ENCODE peak calls at places on chromosomes 16 and 17, in nine cellular contexts. C, O, F, R, Q, S, Z, T and L are unnamed samples.

GRCh38 chr17:2685696-2686095 is 25.9 kb downstream of the CLUH start:
- DNase-seq in C (no peak), O (no peak), F (no peak), R (no peak), Q (no peak), S (no peak), Z (no peak), T (peak), L (no peak)

GRCh38 chr16:80703391-80704071 is 100.9 kb downstream of the CDYL2 start:
- DNase-seq in C (peak), O (no peak), F (no peak), R (no peak), Q (no peak), S (no peak), Z (no peak), T (no peak), L (no peak)

GRCh38 chr16:84617068-84617630 is 729 bp downstream of the COTL1 start:
- DNase-seq in C (no peak), O (no peak), F (peak), R (no peak), Q (peak), S (peak), Z (no peak), T (no peak), L (peak)

GRCh38 chr17:54063639-54064038 is 240.9 kb downstream of the KIF2B start:
- DNase-seq in C (no peak), O (no peak), F (no peak), R (no peak), Q (no peak), S (no peak), Z (no peak), T (no peak), L (no peak)

GRCh38 chr16:88991813-88992350 is 14.9 kb upstream of the CBFA2T3 start:
- DNase-seq in C (no peak), O (no peak), F (no peak), R (no peak), Q (no peak), S (no peak), Z (no peak), T (no peak), L (no peak)

GRCh38 chr17:40356906-40357861 is 7.4 kb downstream of the GJD3 start:
- DNase-seq in C (no peak), O (no peak), F (no peak), R (no peak), Q (no peak), S (no peak), Z (no peak), T (peak), L (no peak)

GRCh38 chr17:66951605-66951953 is 12.9 kb upstream of the CACNG4 start:
- DNase-seq in C (peak), O (no peak), F (peak), R (no peak), Q (no peak), S (no peak), Z (no peak), T (no peak), L (no peak)

GRCh38 chr17:31388770-31389672 is 2.5 kb upstream of the RAB11FIP4 start:
- DNase-seq in C (no peak), O (peak), F (peak), R (no peak), Q (peak), S (peak), Z (no peak), T (no peak), L (peak)

GRCh38 chr16:21116148-21116693 is 34.4 kb downstream of the DNAH3 start:
- DNase-seq in C (no peak), O (peak), F (no peak), R (no peak), Q (no peak), S (no peak), Z (no peak), T (no peak), L (no peak)

GRCh38 chr17:58084317-58084981 is 1.2 kb downstream of the DYNLL2 start:
- DNase-seq in C (peak), O (peak), F (peak), R (no peak), Q (peak), S (peak), Z (no peak), T (no peak), L (peak)

GRCh38 chr16:81537721-81538561 is 93.3 kb downstream of the CMIP start:
- DNase-seq in C (no peak), O (no peak), F (no peak), R (no peak), Q (no peak), S (no peak), Z (no peak), T (no peak), L (no peak)

GRCh38 chr17:41967141-41967920 is 736 bp downstream of the CNP start:
- DNase-seq in C (no peak), O (no peak), F (no peak), R (no peak), Q (peak), S (peak), Z (no peak), T (no peak), L (peak)

GRCh38 chr17:45839442-45839841 is 5.2 kb upstream of the SPPL2C start:
- DNase-seq in C (no peak), O (no peak), F (no peak), R (no peak), Q (no peak), S (no peak), Z (no peak), T (no peak), L (no peak)

GRCh38 chr17:42782402-42783061 is 2.1 kb downstream of the WNK4 start:
- DNase-seq in C (no peak), O (no peak), F (no peak), R (no peak), Q (no peak), S (no peak), Z (no peak), T (peak), L (no peak)

GRCh38 chr16:86708431-86708830 is 130.1 kb downstream of the FOXL1 start:
- DNase-seq in C (no peak), O (no peak), F (no peak), R (no peak), Q (no peak), S (no peak), Z (no peak), T (no peak), L (no peak)

GRCh38 chr16:54817940-54818574 is 112.6 kb upstream of the IRX5 start:
- DNase-seq in C (no peak), O (no peak), F (no peak), R (no peak), Q (no peak), S (no peak), Z (no peak), T (no peak), L (no peak)

GRCh38 chr16:30149250-30149885 is 26.3 kb upstream of the MAPK3 start:
- DNase-seq in C (no peak), O (no peak), F (no peak), R (no peak), Q (no peak), S (no peak), Z (no peak), T (no peak), L (no peak)

GRCh38 chr17:65283704-65284103 is 146.5 kb downstream of the RGS9 start:
- DNase-seq in C (no peak), O (peak), F (no peak), R (no peak), Q (no peak), S (no peak), Z (no peak), T (no peak), L (no peak)

GRCh38 chr17:32490101-32490482 is 3.3 kb downstream of the CDK5R1 start:
- DNase-seq in C (no peak), O (no peak), F (no peak), R (no peak), Q (no peak), S (no peak), Z (no peak), T (no peak), L (no peak)

GRCh38 chr17:63446218-63446980 is at the start of gene CYB561:
- DNase-seq in C (peak), O (peak), F (peak), R (peak), Q (peak), S (peak), Z (no peak), T (no peak), L (peak)

GRCh38 chr16:1534021-1535020 is 855 bp downstream of the TMEM204 start:
- DNase-seq in C (no peak), O (peak), F (no peak), R (no peak), Q (no peak), S (peak), Z (no peak), T (no peak), L (no peak)

GRCh38 chr16:17921357-17921978 is 415.1 kb downstream of the NPIPA8 start:
- DNase-seq in C (peak), O (no peak), F (peak), R (no peak), Q (peak), S (peak), Z (no peak), T (no peak), L (peak)

GRCh38 chr17:66115246-66115645 is 76.7 kb downstream of the CEP112 start:
- DNase-seq in C (no peak), O (no peak), F (no peak), R (no peak), Q (no peak), S (no peak), Z (no peak), T (no peak), L (no peak)

GRCh38 chr17:79214459-79214858 is 139.8 kb downstream of the ENGASE start:
- DNase-seq in C (no peak), O (no peak), F (no peak), R (no peak), Q (no peak), S (no peak), Z (no peak), T (no peak), L (no peak)

GRCh38 chr17:81396722-81397313 is 1.6 kb downstream of the BAHCC1 start:
- DNase-seq in C (no peak), O (peak), F (peak), R (peak), Q (peak), S (peak), Z (no peak), T (no peak), L (no peak)

GRCh38 chr17:48596735-48597491 is 3.3 kb upstream of the HOXB5 start:
- DNase-seq in C (no peak), O (no peak), F (no peak), R (no peak), Q (no peak), S (no peak), Z (no peak), T (no peak), L (no peak)

GRCh38 chr16:13909872-13910303 is 10.1 kb upstream of the ERCC4 start:
- DNase-seq in C (peak), O (peak), F (peak), R (no peak), Q (no peak), S (no peak), Z (peak), T (no peak), L (no peak)

GRCh38 chr16:29806641-29807425 is 504 bp downstream of the MAZ start:
- DNase-seq in C (peak), O (peak), F (peak), R (no peak), Q (peak), S (peak), Z (no peak), T (no peak), L (peak)

GRCh38 chr16:85148959-85149358 is 36.7 kb upstream of the CIBAR2 start:
- DNase-seq in C (no peak), O (no peak), F (no peak), R (no peak), Q (no peak), S (no peak), Z (no peak), T (no peak), L (no peak)

GRCh38 chr17:80780381-80781187 is 211.1 kb upstream of the CHMP6 start:
- DNase-seq in C (no peak), O (no peak), F (no peak), R (no peak), Q (no peak), S (peak), Z (no peak), T (no peak), L (peak)

GRCh38 chr17:74632196-74632540 is 8.6 kb upstream of the CD300E start:
- DNase-seq in C (no peak), O (no peak), F (no peak), R (no peak), Q (no peak), S (no peak), Z (no peak), T (no peak), L (no peak)

GRCh38 chr16:11621539-11621919 is 34.8 kb upstream of the LITAF start:
- DNase-seq in C (no peak), O (no peak), F (no peak), R (no peak), Q (no peak), S (peak), Z (no peak), T (no peak), L (no peak)
- TF ChIP-seq CTCF in C (no peak), O (no peak), F (no peak), R (no peak), Q (no peak), S (no peak), Z (no peak), T (no peak), L (no peak)

DNA sequence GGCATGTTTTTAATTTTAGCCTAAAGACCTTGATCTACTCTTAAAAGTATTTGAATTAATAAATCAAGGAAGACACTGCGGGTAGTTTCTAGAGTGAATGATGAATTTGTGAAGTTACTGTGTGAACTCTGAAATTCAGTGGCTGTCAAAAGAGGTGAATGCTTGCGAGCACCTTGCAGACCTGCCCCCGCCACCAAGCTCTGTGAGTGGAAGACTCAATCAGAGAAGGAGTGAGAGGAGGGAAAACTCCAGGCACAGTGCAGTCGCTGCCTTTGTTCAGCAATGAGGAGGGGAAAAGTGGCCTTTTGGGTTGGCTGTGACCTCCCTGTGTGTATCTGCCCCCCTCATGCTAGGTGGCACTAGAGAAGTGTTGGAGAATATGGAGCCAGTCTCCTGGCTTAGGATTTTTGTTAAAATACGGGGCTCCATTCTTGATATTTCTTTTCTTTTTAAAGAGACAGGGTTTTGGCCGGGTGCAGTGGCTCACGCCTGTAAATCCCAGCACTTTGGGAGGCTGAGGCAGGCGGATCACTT is 53.0 kb downstream of the LDHD start:
- DNase-seq in C (no peak), O (no peak), F (no peak), R (no peak), Q (no peak), S (no peak), Z (no peak), T (no peak), L (no peak)
- TF ChIP-seq CTCF in C (no peak), O (no peak), F (no peak), R (no peak), Q (no peak), S (no peak), Z (no peak), T (no peak), L (no peak)

GRCh38 chr16:48864055-48864454 is 254.1 kb upstream of the N4BP1 start:
- DNase-seq in C (no peak), O (no peak), F (no peak), R (no peak), Q (peak), S (no peak), Z (no peak), T (no peak), L (no peak)
- TF ChIP-seq CTCF in C (no peak), O (no peak), F (no peak), R (peak), Q (no peak), S (no peak), Z (no peak), T (no peak), L (peak)

GRCh38 chr17:60579090-60579489 is 20.9 kb upstream of the PPM1D start:
- DNase-seq in C (no peak), O (no peak), F (no peak), R (no peak), Q (no peak), S (no peak), Z (no peak), T (no peak), L (no peak)

GRCh38 chr17:60583008-60583407 is 17.0 kb upstream of the PPM1D start:
- DNase-seq in C (no peak), O (no peak), F (no peak), R (no peak), Q (no peak), S (no peak), Z (no peak), T (no peak), L (no peak)

GRCh38 chr17:60579551-60579950 is 20.4 kb upstream of the PPM1D start:
- DNase-seq in C (no peak), O (no peak), F (no peak), R (no peak), Q (no peak), S (no peak), Z (no peak), T (no peak), L (no peak)

GRCh38 chr17:60573139-60573975 is 26.6 kb upstream of the PPM1D start:
- DNase-seq in C (no peak), O (peak), F (peak), R (no peak), Q (no peak), S (no peak), Z (peak), T (no peak), L (no peak)

GRCh38 chr17:60577147-60577925 is 22.7 kb upstream of the PPM1D start:
- DNase-seq in C (peak), O (peak), F (peak), R (no peak), Q (no peak), S (no peak), Z (no peak), T (no peak), L (peak)
- TF ChIP-seq CTCF in C (peak), O (no peak), F (no peak), R (no peak), Q (no peak), S (no peak), Z (peak), T (no peak), L (peak)

DNA sequence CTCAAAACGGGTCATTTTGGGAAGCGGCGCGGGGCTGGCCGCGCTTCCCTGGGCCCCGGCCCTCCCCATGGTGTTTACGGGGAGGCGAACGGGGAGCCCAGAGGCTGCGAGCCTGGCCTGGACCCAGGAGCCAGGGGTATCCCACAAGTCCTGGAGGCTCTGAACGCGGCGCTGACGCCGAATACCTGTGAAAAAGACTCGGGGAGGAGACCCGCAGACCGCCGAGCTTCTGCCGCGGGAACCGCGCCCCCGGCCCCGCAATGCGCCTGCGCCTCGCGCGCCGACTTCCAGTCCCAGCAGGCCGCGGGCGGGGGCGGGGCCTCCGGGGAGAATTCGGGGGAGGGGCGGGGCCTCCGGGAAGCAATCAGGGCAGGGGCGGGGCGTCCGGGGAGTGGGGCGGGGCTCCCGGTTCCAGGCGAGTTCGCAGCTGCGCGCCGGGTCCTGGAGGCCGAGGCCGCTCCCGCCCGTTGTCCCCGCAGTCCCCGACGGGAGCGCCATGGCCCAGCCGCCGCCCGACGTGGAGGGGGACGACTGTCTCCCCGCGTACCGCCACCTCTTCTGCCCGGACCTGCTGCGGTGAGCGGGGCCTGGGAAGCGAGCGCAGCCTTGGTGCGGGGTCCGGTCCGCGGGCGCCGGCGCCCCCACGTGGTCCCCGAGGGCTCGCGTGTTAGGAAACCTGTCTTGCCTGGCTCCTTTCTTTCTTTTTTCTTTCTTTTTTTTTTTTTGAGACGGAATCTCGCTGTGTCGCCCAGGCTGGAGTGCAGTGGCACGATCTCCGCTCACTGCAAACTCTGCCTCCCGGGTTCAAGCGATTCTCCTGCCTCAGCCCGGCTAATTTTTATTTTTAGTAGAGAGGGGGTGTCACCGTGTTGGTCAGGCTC is at the start of gene DECR2:
- DNase-seq in C (peak), O (peak), F (peak), R (peak), Q (peak), S (peak), Z (no peak), T (peak), L (peak)
- TF ChIP-seq CTCF in C (peak), O (peak), F (peak), R (peak), Q (no peak), S (peak), Z (peak), T (peak), L (peak)

GRCh38 chr16:66273644-66274334 is 92.7 kb upstream of the CDH5 start:
- DNase-seq in C (no peak), O (no peak), F (peak), R (no peak), Q (peak), S (no peak), Z (no peak), T (peak), L (no peak)

GRCh38 chr16:66275795-66276428 is 90.6 kb upstream of the CDH5 start:
- DNase-seq in C (no peak), O (peak), F (peak), R (peak), Q (peak), S (no peak), Z (no peak), T (peak), L (peak)

GRCh38 chr16:66272461-66272860 is 94.0 kb upstream of the CDH5 start:
- DNase-seq in C (no peak), O (no peak), F (no peak), R (no peak), Q (no peak), S (no peak), Z (no peak), T (peak), L (no peak)

GRCh38 chr16:66273036-66273435 is 93.5 kb upstream of the CDH5 start:
- DNase-seq in C (no peak), O (no peak), F (no peak), R (no peak), Q (no peak), S (no peak), Z (no peak), T (peak), L (no peak)

GRCh38 chr16:66274335-66275110 is 92.0 kb upstream of the CDH5 start:
- DNase-seq in C (no peak), O (peak), F (no peak), R (no peak), Q (no peak), S (no peak), Z (no peak), T (peak), L (peak)
- TF ChIP-seq CTCF in C (no peak), O (peak), F (peak), R (no peak), Q (no peak), S (no peak), Z (no peak), T (no peak), L (peak)

GRCh38 chr17:50944054-50944901 is 78.1 kb upstream of the TOB1 start:
- DNase-seq in C (peak), O (peak), F (peak), R (peak), Q (peak), S (peak), Z (no peak), T (peak), L (peak)
- TF ChIP-seq CTCF in C (no peak), O (no peak), F (peak), R (peak), Q (no peak), S (no peak), Z (no peak), T (no peak), L (no peak)

GRCh38 chr17:36534117-36534880 is at the start of gene MYO19:
- DNase-seq in C (peak), O (no peak), F (peak), R (peak), Q (peak), S (peak), Z (no peak), T (no peak), L (peak)

GRCh38 chr17:36529121-36529520 is 5.5 kb downstream of the MYO19 start:
- DNase-seq in C (no peak), O (peak), F (no peak), R (no peak), Q (no peak), S (no peak), Z (no peak), T (no peak), L (no peak)

GRCh38 chr17:36532435-36532975 is 2.2 kb downstream of the MYO19 start:
- DNase-seq in C (no peak), O (no peak), F (no peak), R (no peak), Q (no peak), S (no peak), Z (no peak), T (no peak), L (no peak)

GRCh38 chr17:36535669-36536081 is 888 bp downstream of the PIGW start:
- DNase-seq in C (no peak), O (peak), F (no peak), R (no peak), Q (no peak), S (no peak), Z (no peak), T (no peak), L (no peak)

GRCh38 chr17:36534881-36535668 is at the start of gene PIGW:
- DNase-seq in C (peak), O (peak), F (peak), R (peak), Q (peak), S (peak), Z (no peak), T (no peak), L (peak)
- TF ChIP-seq CTCF in C (peak), O (no peak), F (no peak), R (no peak), Q (no peak), S (no peak), Z (no peak), T (peak), L (peak)